ENCODE peak calls at places on chromosomes 16 and 17, in four cellular contexts. X is WERI-Rb-1; D is germinal center; U is activated CD4-positive, CD25-positive, alpha-beta regulatory T cell. T is an unnamed sample.

GRCh38 chr16:78953526-78953925 is 647.0 kb downstream of the MAF start:
- DNase-seq in X (no peak), D (no peak), U (no peak), T (no peak)

GRCh38 chr17:57419940-57420522 is 163.7 kb downstream of the MSI2 start:
- DNase-seq in X (no peak), D (no peak), U (no peak), T (no peak)

GRCh38 chr17:78852709-78853111 is 12.1 kb upstream of the USP36 start:
- DNase-seq in X (peak), D (no peak), U (no peak), T (no peak)

GRCh38 chr17:57577751-57578607 is 167.1 kb downstream of the CCDC182 start:
- DNase-seq in X (peak), D (no peak), U (no peak), T (no peak)

GRCh38 chr17:40345161-40346034 is 19.1 kb downstream of the GJD3 start:
- DNase-seq in X (peak), D (no peak), U (no peak), T (no peak)

GRCh38 chr17:752620-753219 is 656 bp upstream of the GEMIN4 start:
- DNase-seq in X (no peak), D (peak), U (peak), T (no peak)

GRCh38 chr16:56633535-56633934 is 1.1 kb downstream of the MT1M start:
- DNase-seq in X (no peak), D (no peak), U (no peak), T (no peak)

GRCh38 chr17:78998311-78999055 is 11.1 kb downstream of the CANT1 start:
- DNase-seq in X (no peak), D (peak), U (no peak), T (no peak)

GRCh38 chr17:58307468-58308172 is 21.0 kb downstream of the TSPOAP1 start:
- DNase-seq in X (no peak), D (no peak), U (no peak), T (no peak)

T was measured in RPMI8226.